ENCODE peak calls at places on chromosomes 11 and 22, in nine cellular contexts. Z is mucosa of descending colon, S is H4, J is HEK293T, G is hepatocyte, F is RWPE1, X is hypothalamus, A is anterior cingulate cortex, R is AG09309. Y is an unnamed sample.

GRCh38 chr22:38832005-38832978 is 11.5 kb downstream of the NPTXR start:
- DNase-seq in X (peak), Z (no peak), R (no peak), F (no peak), S (no peak), J (no peak), A (peak), G (no peak), Y (no peak)

GRCh38 chr11:47659273-47659672 is 16.9 kb upstream of the MTCH2 start:
- DNase-seq in J (no peak), R (no peak), F (no peak), S (no peak), G (no peak), A (no peak), X (no peak), Z (no peak), Y (no peak)

GRCh38 chr11:58968251-58968711 is 29.0 kb downstream of the GLYATL1 start:
- DNase-seq in S (no peak), A (no peak), Z (peak), F (no peak), J (no peak), X (no peak), G (peak), R (no peak), Y (no peak)

GRCh38 chr22:25969286-25969685 is 200.0 kb upstream of the SEZ6L start:
- DNase-seq in S (no peak), J (no peak), X (no peak), G (no peak), R (no peak), F (no peak), A (no peak), Z (no peak), Y (no peak)

GRCh38 chr11:108289699-108290098 is 66.8 kb downstream of the ATM start:
- DNase-seq in S (no peak), F (no peak), X (no peak), J (no peak), Z (no peak), G (no peak), R (no peak), A (no peak), Y (no peak)

GRCh38 chr11:74325649-74326645 is 14.5 kb upstream of the P4HA3 start:
- DNase-seq in R (peak), Z (peak), A (peak), G (peak), X (peak), S (peak), F (no peak), J (no peak), Y (peak)

GRCh38 chr22:25167834-25168601 is 31.6 kb upstream of the CRYBB3 start:
- DNase-seq in G (no peak), J (no peak), R (no peak), S (peak), F (no peak), Z (no peak), X (no peak), A (no peak), Y (no peak)

GRCh38 chr22:42966389-42966998 is 48.5 kb downstream of the PACSIN2 start:
- DNase-seq in R (no peak), J (no peak), F (no peak), Z (no peak), S (no peak), A (no peak), X (no peak), G (no peak), Y (no peak)

GRCh38 chr22:30253205-30253852 is 6.8 kb upstream of the LIF start:
- DNase-seq in Z (peak), A (peak), G (peak), J (no peak), F (no peak), X (peak), R (no peak), S (peak), Y (no peak)

GRCh38 chr11:45025716-45026492 is 75.2 kb upstream of the TP53I11 start:
- DNase-seq in A (peak), Z (peak), G (no peak), J (no peak), S (no peak), R (no peak), X (peak), F (no peak), Y (no peak)

GRCh38 chr11:123272565-123272964 is 77.5 kb upstream of the CLMP start:
- DNase-seq in R (no peak), X (no peak), Z (no peak), F (peak), S (no peak), J (no peak), A (no peak), G (no peak), Y (no peak)

GRCh38 chr11:123057604-123058305 is 4.2 kb downstream of the HSPA8 start:
- DNase-seq in J (no peak), S (no peak), A (no peak), G (no peak), R (no peak), F (no peak), Z (no peak), X (no peak), Y (no peak)

GRCh38 chr11:119373917-119374631 is 7.4 kb downstream of the USP2 start:
- DNase-seq in A (peak), Z (peak), G (peak), R (peak), X (peak), S (peak), J (peak), F (peak), Y (no peak)

GRCh38 chr22:44260216-44261035 is 52.3 kb downstream of the SHISAL1 start:
- DNase-seq in G (no peak), Z (no peak), A (no peak), J (no peak), S (no peak), X (no peak), R (no peak), F (no peak), Y (no peak)

GRCh38 chr11:8354622-8355417 is 91.1 kb upstream of the LMO1 start:
- DNase-seq in A (peak), G (no peak), F (no peak), X (peak), R (no peak), Z (no peak), S (no peak), J (no peak), Y (no peak)

GRCh38 chr11:119263352-119263940 is 53.5 kb downstream of the MCAM start:
- DNase-seq in R (no peak), G (no peak), S (no peak), X (no peak), J (no peak), A (no peak), Z (no peak), F (no peak), Y (no peak)

GRCh38 chr11:48150213-48150612 is 66.4 kb upstream of the OR4B1 start:
- DNase-seq in S (no peak), A (no peak), F (peak), G (no peak), J (no peak), R (peak), X (no peak), Z (peak), Y (no peak)

GRCh38 chr11:2416765-2417164 is 16.2 kb downstream of the TSSC4 start:
- DNase-seq in J (no peak), F (no peak), A (no peak), G (no peak), S (no peak), X (no peak), R (no peak), Z (no peak), Y (no peak)

GRCh38 chr11:61140416-61140815 is 20.8 kb downstream of the VPS37C start:
- DNase-seq in J (no peak), S (no peak), A (no peak), F (no peak), X (no peak), G (no peak), R (no peak), Z (peak), Y (no peak)

GRCh38 chr11:29317669-29318068 is 699.2 kb downstream of the KCNA4 start:
- DNase-seq in R (no peak), X (no peak), J (no peak), S (no peak), F (no peak), A (no peak), Z (no peak), G (no peak), Y (no peak)

GRCh38 chr11:116336540-116336939 is 436.2 kb downstream of the BUD13 start:
- DNase-seq in X (no peak), F (no peak), J (no peak), R (no peak), A (no peak), G (no peak), S (no peak), Z (no peak), Y (no peak)

GRCh38 chr11:134489728-134490127 is 77.7 kb upstream of the B3GAT1 start:
- DNase-seq in Z (no peak), G (no peak), F (no peak), A (no peak), X (no peak), S (no peak), R (no peak), J (no peak), Y (no peak)

GRCh38 chr22:38490915-38491314 is 15.2 kb downstream of the DDX17 start:
- DNase-seq in A (peak), G (peak), Z (peak), X (no peak), R (no peak), F (no peak), J (no peak), S (peak), Y (no peak)

GRCh38 chr11:13183094-13183825 is 94.3 kb upstream of the BMAL1 start:
- DNase-seq in R (peak), G (peak), Z (peak), A (peak), S (peak), F (peak), J (peak), X (no peak), Y (peak)

GRCh38 chr22:20656902-20657836 is 116.7 kb upstream of the SERPIND1 start:
- DNase-seq in X (no peak), S (peak), A (no peak), F (no peak), G (no peak), Z (no peak), R (no peak), J (no peak), Y (no peak)

GRCh38 chr11:503179-503981 is 3.7 kb downstream of the RNH1 start:
- DNase-seq in G (peak), R (no peak), F (peak), S (no peak), A (peak), Z (peak), J (no peak), X (peak), Y (peak)

GRCh38 chr22:19981171-19981960 is 35.3 kb downstream of the ARVCF start:
- DNase-seq in S (no peak), F (no peak), R (no peak), G (no peak), X (no peak), Z (no peak), J (no peak), A (no peak), Y (no peak)

GRCh38 chr11:100876826-100877545 is 189.9 kb downstream of the ARHGAP42 start:
- DNase-seq in S (peak), G (peak), F (peak), J (peak), X (no peak), R (peak), A (no peak), Z (no peak), Y (peak)

GRCh38 chr11:19345848-19346681 is 105.3 kb upstream of the E2F8 start:
- DNase-seq in F (no peak), R (no peak), J (peak), S (no peak), X (peak), G (peak), Z (no peak), A (peak), Y (no peak)

GRCh38 chr11:12552677-12553076 is 121.5 kb upstream of the TEAD1 start:
- DNase-seq in A (no peak), X (no peak), G (peak), S (no peak), R (peak), F (no peak), J (no peak), Z (peak), Y (peak)

GRCh38 chr11:2975594-2975993 is 16.5 kb downstream of the NAP1L4 start:
- DNase-seq in A (peak), Z (no peak), G (peak), R (no peak), X (peak), S (peak), J (peak), F (peak), Y (no peak)

GRCh38 chr22:43437871-43438475 is 26.2 kb downstream of the MPPED1 start:
- DNase-seq in X (no peak), A (no peak), F (no peak), R (no peak), J (no peak), G (no peak), S (no peak), Z (no peak), Y (no peak)

GRCh38 chr11:122727101-122727929 is 71.8 kb downstream of the UBASH3B start:
- DNase-seq in G (no peak), F (no peak), R (no peak), A (peak), Z (peak), S (no peak), X (no peak), J (no peak), Y (no peak)

GRCh38 chr11:33980896-33981295 is 70.6 kb upstream of the CAPRIN1 start:
- DNase-seq in S (no peak), J (no peak), Z (no peak), A (no peak), F (no peak), R (no peak), G (no peak), X (no peak), Y (no peak)

Y was measured in AG09319.